ENCODE peak calls at places on chromosomes 4 and X, in five cellular contexts. H is ureter; U is NCI-H1048; M is stimulated activated CD8-positive, alpha-beta memory T cell treated with anti-CD3 and anti-CD28 coated beads, Interleukin-15, amount 100 ng/mL, for 24 hours; J is GM12864. X is an unnamed sample.

GRCh38 chrX:140697618-140698017 is 11.9 kb upstream of the LINC00632 start:
- DNase-seq in U (no peak), J (no peak), H (no peak), M (no peak), X (no peak)

GRCh38 chr4:113645771-113646455 is 115.6 kb downstream of the CAMK2D start:
- DNase-seq in U (no peak), M (no peak), J (no peak), H (peak; percentile 46), X (no peak)

GRCh38 chr4:73311428-73311827 is 52.8 kb upstream of the ANKRD17 start:
- DNase-seq in J (no peak), H (no peak), U (no peak), M (no peak), X (no peak)

GRCh38 chr4:102438396-102438795 is 62.8 kb upstream of the NFKB1 start:
- DNase-seq in H (no peak), M (no peak), U (no peak), J (no peak), X (no peak)

GRCh38 chr4:26613242-26613641 is 29.4 kb downstream of the TBC1D19 start:
- DNase-seq in U (no peak), J (no peak), H (no peak), M (no peak), X (no peak)

GRCh38 chr4:174217273-174218126 is 66.0 kb downstream of the FBXO8 start:
- DNase-seq in H (no peak), U (no peak), J (no peak), M (no peak), X (no peak)

GRCh38 chr4:33060873-33061542 is 2340.8 kb downstream of the PCDH7 start:
- DNase-seq in J (no peak), M (no peak), U (no peak), H (peak; percentile 50), X (no peak)

GRCh38 chrX:136762820-136763452 is 17.8 kb downstream of the ARHGEF6 start:
- DNase-seq in U (no peak), M (no peak), H (no peak), J (no peak), X (no peak)

GRCh38 chr4:123235431-123235830 is 161.2 kb upstream of the SPRY1 start:
- DNase-seq in H (no peak), M (no peak), U (no peak), J (no peak), X (no peak)

GRCh38 chrX:33336783-33337182 is 125.4 kb upstream of the DMD start:
- DNase-seq in M (no peak), U (no peak), H (no peak), J (no peak), X (no peak)

GRCh38 chrX:37371578-37371981 is 22.4 kb downstream of the PRRG1 start:
- DNase-seq in J (no peak), H (no peak), U (no peak), M (no peak), X (no peak)

GRCh38 chr4:1285151-1285789 is 4.4 kb upstream of the MAEA start:
- DNase-seq in M (no peak), U (no peak), J (no peak), H (no peak), X (no peak)

GRCh38 chrX:30653415-30654131 is at the start of gene GK:
- DNase-seq in U (no peak), M (no peak), H (peak; percentile 53), J (no peak), X (no peak)

GRCh38 chrX:38796926-38797325 is 4.3 kb upstream of the MID1IP1 start:
- DNase-seq in U (no peak), M (no peak), H (no peak), J (no peak), X (no peak)

GRCh38 chrX:11137543-11138139 is 26.5 kb downstream of the HCCS start:
- DNase-seq in U (no peak), H (no peak), J (no peak), M (no peak), X (no peak)

GRCh38 chrX:104565791-104566687 is at the start of gene IL1RAPL2:
- DNase-seq in H (peak; percentile 47), U (peak; percentile 13), M (no peak), J (no peak), X (no peak)

GRCh38 chr4:153362184-153362583 is 17.7 kb downstream of the MND1 start:
- DNase-seq in U (no peak), J (no peak), M (no peak), H (no peak), X (no peak)

GRCh38 chrX:27918799-27919198 is 62.5 kb downstream of the DCAF8L1 start:
- DNase-seq in H (no peak), M (no peak), J (no peak), U (no peak), X (no peak)

GRCh38 chr4:161856711-161857326 is 307.0 kb downstream of the FSTL5 start:
- DNase-seq in H (no peak), U (no peak), J (no peak), M (no peak), X (no peak)

GRCh38 chrX:109624641-109625311 is at the start of gene KCNE5:
- DNase-seq in M (no peak), U (no peak), J (no peak), H (no peak), X (no peak)

GRCh38 chrX:150769408-150769807 is 76.2 kb downstream of the MTMR1 start:
- DNase-seq in J (no peak), U (no peak), M (no peak), H (no peak), X (no peak)

GRCh38 chrX:24412637-24413363 is 52.3 kb upstream of the PDK3 start:
- DNase-seq in H (no peak), U (no peak), M (no peak), J (no peak), X (no peak)

GRCh38 chr4:145719752-145720624 is 40.0 kb downstream of the C4orf51 start:
- DNase-seq in M (no peak), H (no peak), J (no peak), U (no peak), X (no peak)

GRCh38 chrX:115018040-115018647 is 728 bp upstream of the IL13RA2 start:
- DNase-seq in M (no peak), U (no peak), H (no peak), J (no peak), X (no peak)

GRCh38 chr4:105182211-105182610 is 35.5 kb downstream of the TET2 start:
- DNase-seq in J (no peak), M (no peak), H (no peak), U (no peak), X (no peak)

GRCh38 chr4:41057456-41057855 is 156.9 kb downstream of the APBB2 start:
- DNase-seq in M (no peak), U (no peak), J (no peak), H (no peak), X (no peak)

GRCh38 chr4:1385373-1386340 is 20.6 kb downstream of the NKX1-1 start:
- DNase-seq in M (no peak), H (no peak), U (no peak), J (no peak), X (no peak)

GRCh38 chr4:184649971-184650855 is 675 bp downstream of the PRIMPOL start:
- DNase-seq in U (no peak), H (no peak), J (no peak), M (no peak), X (peak; percentile 26)

GRCh38 chr4:4574792-4575191 is 32.9 kb upstream of the STX18 start:
- DNase-seq in U (no peak), J (peak; percentile 15), M (no peak), H (peak; percentile 87), X (no peak)

GRCh38 chr4:115852767-115853091 is 739.3 kb upstream of the NDST4 start:
- DNase-seq in M (no peak), J (no peak), U (no peak), H (no peak), X (no peak)

GRCh38 chr4:124686279-124686678 is 26.3 kb downstream of the ANKRD50 start:
- DNase-seq in J (no peak), U (no peak), M (no peak), H (no peak), X (no peak)

GRCh38 chrX:28586891-28587635 is at the start of gene IL1RAPL1:
- DNase-seq in H (no peak), U (no peak), M (no peak), J (no peak), X (no peak)

X was measured in omental fat pad.